ENCODE peak calls at places on chromosomes 6 and 20, in four cellular contexts. R is fibroblast of pulmonary artery, M is adrenal gland, Y is ACHN. X is an unnamed sample.

GRCh38 chr20:41003143-41003932 is 25.3 kb upstream of the TOP1 start:
- DNase-seq in Y (peak), R (peak), M (peak), X (peak)

GRCh38 chr6:31901415-31901952 is 402 bp downstream of the ZBTB12 start:
- DNase-seq in R (peak), M (peak), Y (peak), X (peak)

GRCh38 chr6:19180348-19181073 is 656.7 kb upstream of the ID4 start:
- DNase-seq in R (peak), M (peak), Y (no peak), X (no peak)

GRCh38 chr6:128239898-128240509 is 280.4 kb downstream of the PTPRK start:
- DNase-seq in R (no peak), Y (no peak), M (no peak), X (no peak)

GRCh38 chr6:158086054-158086705 is 81.9 kb downstream of the SERAC1 start:
- DNase-seq in R (peak), M (no peak), Y (no peak), X (peak)

GRCh38 chr6:144156991-144157390 is 6.7 kb downstream of the STX11 start:
- DNase-seq in R (no peak), M (no peak), Y (no peak), X (no peak)

GRCh38 chr6:44021628-44022295 is 105.5 kb downstream of the MRPL14 start:
- DNase-seq in M (peak), Y (no peak), R (no peak), X (no peak)

GRCh38 chr6:28368522-28368921 is 18.8 kb downstream of the ZKSCAN3 start:
- DNase-seq in Y (no peak), M (no peak), R (no peak), X (no peak)

GRCh38 chr6:54238407-54238806 is 69.8 kb upstream of the TINAG start:
- DNase-seq in R (peak), Y (no peak), M (no peak), X (peak)

GRCh38 chr6:3022765-3023662 is 23.3 kb downstream of the NQO2 start:
- DNase-seq in M (no peak), Y (no peak), R (no peak), X (no peak)

GRCh38 chr6:159961523-159961922 is 7.4 kb upstream of the IGF2R start:
- DNase-seq in M (no peak), Y (no peak), R (no peak), X (no peak)

GRCh38 chr6:99905209-99906106 is 88.6 kb downstream of the MCHR2 start:
- DNase-seq in M (no peak), Y (peak), R (peak), X (peak)

GRCh38 chr6:31007694-31008093 is 2.6 kb upstream of the MUC22 start:
- DNase-seq in R (peak), Y (peak), M (no peak), X (peak)

GRCh38 chr20:47854687-47855212 is 69.5 kb upstream of the SULF2 start:
- DNase-seq in Y (peak), R (peak), M (peak), X (peak)

GRCh38 chr6:72651191-72651590 is 29.3 kb downstream of the KCNQ5 start:
- DNase-seq in Y (no peak), M (no peak), R (no peak), X (no peak)

GRCh38 chr6:4805553-4806307 is 29.5 kb downstream of the CDYL start:
- DNase-seq in M (peak), R (peak), Y (peak), X (peak)

GRCh38 chr6:32082951-32083350 is 26.2 kb downstream of the TNXB start:
- DNase-seq in R (peak), Y (no peak), M (peak), X (peak)

GRCh38 chr6:125486881-125487280 is 185.1 kb upstream of the HDDC2 start:
- DNase-seq in M (no peak), R (peak), Y (no peak), X (peak)

GRCh38 chr6:15184441-15184861 is 61.4 kb upstream of the JARID2 start:
- DNase-seq in Y (no peak), M (no peak), R (no peak), X (peak)

GRCh38 chr20:46893877-46894578 is 615 bp upstream of the EYA2 start:
- DNase-seq in R (no peak), M (no peak), Y (no peak), X (no peak)

GRCh38 chr6:162344935-162345599 is 382.5 kb downstream of the PRKN start:
- DNase-seq in Y (no peak), R (peak), M (no peak), X (peak)

GRCh38 chr6:104325341-104326172 is 534.2 kb downstream of the HACE1 start:
- DNase-seq in R (peak), Y (peak), M (no peak), X (peak)

X was measured in choroid plexus epithelial cell.